ENCODE peak calls at places on chromosomes 13 and 19, in ten cellular contexts. C, H, U, T, Y, M, I, A, D and G are unnamed samples.

GRCh38 chr13:99496322-99497142 is 4.7 kb upstream of the TM9SF2 start:
- DNase-seq in C (peak), H (peak), U (peak), T (peak), Y (peak), M (peak), I (peak), A (peak), D (peak), G (no peak)

GRCh38 chr13:55577082-55577846 is 1563.5 kb upstream of the PRR20A start:
- DNase-seq in C (no peak), H (no peak), U (no peak), T (no peak), Y (no peak), M (no peak), I (no peak), A (no peak), D (no peak), G (no peak)

GRCh38 chr13:88648598-88649373 is 977.6 kb downstream of the SLITRK5 start:
- DNase-seq in C (no peak), H (no peak), U (no peak), T (no peak), Y (no peak), M (no peak), I (no peak), A (no peak), D (no peak), G (no peak)

GRCh38 chr19:50505856-50506611 is 5.0 kb downstream of the JOSD2 start:
- DNase-seq in C (peak), H (no peak), U (no peak), T (no peak), Y (peak), M (no peak), I (no peak), A (no peak), D (no peak), G (no peak)

GRCh38 chr19:38617764-38618589 is at the start of gene MAP4K1:
- DNase-seq in C (peak), H (peak), U (no peak), T (peak), Y (peak), M (no peak), I (peak), A (peak), D (peak), G (peak)

GRCh38 chr13:59701261-59701660 is 462.5 kb downstream of the DIAPH3 start:
- DNase-seq in C (no peak), H (no peak), U (no peak), T (no peak), Y (no peak), M (no peak), I (no peak), A (no peak), D (no peak), G (no peak)

GRCh38 chr13:60881507-60881906 is 484.5 kb downstream of the TDRD3 start:
- DNase-seq in C (no peak), H (no peak), U (no peak), T (no peak), Y (no peak), M (no peak), I (no peak), A (no peak), D (no peak), G (no peak)

GRCh38 chr19:35000647-35001501 is 751 bp downstream of the GRAMD1A start:
- DNase-seq in C (peak), H (peak), U (peak), T (no peak), Y (peak), M (peak), I (peak), A (no peak), D (no peak), G (no peak)

GRCh38 chr13:36998624-36999041 is 507 bp downstream of the ALG5 start:
- DNase-seq in C (peak), H (peak), U (no peak), T (peak), Y (peak), M (no peak), I (peak), A (no peak), D (no peak), G (peak)

GRCh38 chr13:51818771-51819511 is 15.0 kb upstream of the DHRS12 start:
- DNase-seq in C (no peak), H (no peak), U (no peak), T (no peak), Y (no peak), M (no peak), I (no peak), A (no peak), D (no peak), G (no peak)

GRCh38 chr19:15297416-15298224 is 34.7 kb downstream of the BRD4 start:
- DNase-seq in C (no peak), H (peak), U (no peak), T (no peak), Y (no peak), M (peak), I (no peak), A (no peak), D (no peak), G (no peak)

GRCh38 chr19:6803036-6803404 is 30.5 kb downstream of the VAV1 start:
- DNase-seq in C (no peak), H (peak), U (no peak), T (no peak), Y (no peak), M (no peak), I (peak), A (no peak), D (no peak), G (no peak)

GRCh38 chr19:49114630-49115363 is 627 bp downstream of the LIN7B start:
- DNase-seq in C (peak), H (peak), U (no peak), T (peak), Y (no peak), M (no peak), I (peak), A (peak), D (no peak), G (no peak)

GRCh38 chr19:3586124-3586626 is 897 bp downstream of the GIPC3 start:
- DNase-seq in C (no peak), H (no peak), U (no peak), T (no peak), Y (no peak), M (no peak), I (peak), A (no peak), D (no peak), G (no peak)

GRCh38 chr19:49793561-49793840 is 19.6 kb downstream of the FUZ start:
- DNase-seq in C (no peak), H (no peak), U (peak), T (no peak), Y (no peak), M (peak), I (peak), A (no peak), D (no peak), G (no peak)

GRCh38 chr13:114151565-114152284 is 19.3 kb upstream of the RASA3 start:
- DNase-seq in C (peak), H (no peak), U (peak), T (peak), Y (peak), M (no peak), I (peak), A (no peak), D (no peak), G (no peak)

GRCh38 chr13:25300861-25301346 is 521 bp upstream of the NUP58 start:
- DNase-seq in C (peak), H (peak), U (no peak), T (peak), Y (peak), M (no peak), I (no peak), A (peak), D (no peak), G (peak)

GRCh38 chr19:27774337-27774736 is 1438.6 kb downstream of the UQCRFS1 start:
- DNase-seq in C (no peak), H (no peak), U (no peak), T (no peak), Y (no peak), M (peak), I (peak), A (no peak), D (no peak), G (no peak)

GRCh38 chr19:39277598-39277997 is 9.4 kb downstream of the IFNL2 start:
- DNase-seq in C (no peak), H (no peak), U (no peak), T (peak), Y (peak), M (peak), I (no peak), A (no peak), D (no peak), G (no peak)

GRCh38 chr19:44807162-44807561 is 1.7 kb upstream of the BCAM start:
- DNase-seq in C (peak), H (peak), U (no peak), T (peak), Y (peak), M (peak), I (no peak), A (no peak), D (no peak), G (no peak)

GRCh38 chr13:73677041-73677589 is 457.1 kb downstream of the KLF12 start:
- DNase-seq in C (no peak), H (no peak), U (no peak), T (no peak), Y (no peak), M (peak), I (no peak), A (no peak), D (no peak), G (no peak)

GRCh38 chr13:73290844-73291243 is 232.0 kb downstream of the KLF5 start:
- DNase-seq in C (no peak), H (no peak), U (no peak), T (no peak), Y (no peak), M (no peak), I (no peak), A (no peak), D (no peak), G (no peak)

GRCh38 chr19:48501446-48501960 is 10.1 kb downstream of the LMTK3 start:
- DNase-seq in C (peak), H (peak), U (no peak), T (no peak), Y (no peak), M (no peak), I (no peak), A (no peak), D (no peak), G (no peak)

GRCh38 chr19:50203281-50204080 is at the start of gene MYH14:
- DNase-seq in C (peak), H (peak), U (no peak), T (peak), Y (peak), M (peak), I (no peak), A (peak), D (no peak), G (no peak)

GRCh38 chr19:28537079-28537478 is 675.9 kb downstream of the UQCRFS1 start:
- DNase-seq in C (no peak), H (no peak), U (no peak), T (no peak), Y (no peak), M (no peak), I (no peak), A (no peak), D (no peak), G (no peak)

GRCh38 chr19:36051236-36051635 is 2.8 kb downstream of the THAP8 start:
- DNase-seq in C (no peak), H (no peak), U (no peak), T (no peak), Y (no peak), M (peak), I (no peak), A (no peak), D (no peak), G (no peak)

GRCh38 chr19:13053761-13054604 is 48.7 kb downstream of the LYL1 start:
- DNase-seq in C (peak), H (peak), U (peak), T (peak), Y (peak), M (peak), I (no peak), A (peak), D (no peak), G (no peak)

GRCh38 chr19:13054605-13055212 is 47.9 kb downstream of the LYL1 start:
- DNase-seq in C (no peak), H (no peak), U (no peak), T (peak), Y (no peak), M (no peak), I (no peak), A (no peak), D (no peak), G (no peak)

GRCh38 chr19:13057147-13057572 is 45.5 kb downstream of the LYL1 start:
- DNase-seq in C (no peak), H (no peak), U (no peak), T (no peak), Y (no peak), M (no peak), I (no peak), A (peak), D (no peak), G (no peak)

GRCh38 chr19:13056052-13056660 is 46.5 kb downstream of the LYL1 start:
- DNase-seq in C (peak), H (no peak), U (peak), T (peak), Y (no peak), M (no peak), I (no peak), A (peak), D (no peak), G (no peak)

GRCh38 chr19:13055213-13056051 is 47.2 kb downstream of the LYL1 start:
- DNase-seq in C (no peak), H (peak), U (peak), T (peak), Y (no peak), M (no peak), I (no peak), A (peak), D (no peak), G (no peak)
- TF ChIP-seq POLR2A in C (no peak), H (peak), U (no peak), T (no peak), Y (no peak), M (no peak), I (no peak), A (no peak), D (no peak), G (no peak)

GRCh38 chr19:1244693-1245451 is 3.3 kb downstream of the ATP5F1D start:
- DNase-seq in C (peak), H (peak), U (peak), T (peak), Y (peak), M (no peak), I (no peak), A (peak), D (no peak), G (no peak)
- TF ChIP-seq POLR2A in C (peak), H (no peak), U (no peak), T (no peak), Y (no peak), M (no peak), I (no peak), A (no peak), D (no peak), G (no peak)

DNA sequence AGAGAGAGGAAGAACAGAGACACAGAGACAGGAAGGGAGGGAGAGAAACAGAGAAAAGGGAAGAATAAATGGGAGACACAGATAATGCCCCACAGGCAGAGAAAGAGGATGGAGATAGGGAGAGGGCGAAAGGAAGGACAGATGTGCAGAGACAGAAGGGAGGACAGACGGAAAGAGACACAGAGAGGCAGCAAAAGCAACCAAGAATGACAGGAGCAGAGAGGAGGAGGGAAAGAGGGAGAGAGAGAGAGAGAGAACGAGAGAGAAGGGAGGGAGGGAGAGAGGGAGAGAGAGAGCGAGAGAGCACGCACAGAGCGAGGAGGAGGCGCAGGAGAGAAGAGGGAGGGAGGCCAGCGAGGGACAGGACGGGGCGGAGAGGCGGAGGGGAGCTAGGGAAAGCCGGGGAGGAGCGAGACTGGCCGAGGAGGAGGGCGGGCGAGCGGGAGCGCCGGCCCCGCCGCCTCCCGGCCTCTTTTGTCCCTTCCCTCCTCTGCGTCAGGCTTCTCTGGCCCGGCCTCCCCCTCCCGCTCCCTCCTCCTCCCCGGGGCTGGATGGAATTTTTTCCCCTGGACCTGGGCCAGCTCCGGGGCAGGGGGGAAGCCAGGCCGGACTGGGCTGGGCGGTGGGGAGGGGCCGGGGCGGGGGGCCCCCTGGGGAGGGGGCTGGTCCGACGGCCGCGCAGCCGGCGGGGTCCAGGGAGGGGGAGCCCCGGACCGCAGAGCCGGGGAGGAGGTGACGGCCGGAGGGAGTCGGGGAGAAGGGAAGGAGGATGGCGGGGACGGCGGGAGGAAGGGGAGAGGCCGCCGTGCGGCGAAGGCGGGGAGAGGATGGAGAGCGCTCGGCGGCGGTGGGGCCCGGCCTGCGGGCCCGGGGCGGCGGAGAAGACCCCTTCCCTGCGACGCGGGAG is 4.2 kb upstream of the SPACA6 start:
- DNase-seq in C (peak), H (peak), U (peak), T (peak), Y (peak), M (peak), I (no peak), A (peak), D (no peak), G (no peak)
- TF ChIP-seq POLR2A in C (peak), H (peak), U (peak), T (no peak), Y (no peak), M (peak), I (no peak), A (peak), D (no peak), G (no peak)

DNA sequence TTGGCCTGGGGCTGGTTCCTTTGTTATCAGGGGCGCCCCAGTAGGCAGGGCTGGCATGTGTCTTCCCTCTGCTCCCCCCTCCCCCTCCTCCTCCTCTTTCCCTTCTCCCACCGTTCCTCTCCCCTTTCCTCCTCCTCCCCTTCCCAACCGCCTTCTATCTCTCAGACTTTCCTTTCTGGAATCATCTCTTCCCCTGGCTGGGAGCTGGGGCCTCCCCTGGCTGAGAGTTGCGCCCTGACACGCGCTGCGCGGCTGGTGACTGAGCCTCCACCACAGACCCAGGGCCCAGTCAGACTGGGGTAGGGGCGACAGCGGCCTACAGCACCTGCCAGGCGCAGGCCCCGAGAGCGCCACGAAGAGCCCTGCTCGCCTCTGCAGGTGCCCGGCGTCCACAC is 2.8 kb downstream of the PNMA8B start:
- DNase-seq in C (no peak), H (no peak), U (no peak), T (no peak), Y (no peak), M (no peak), I (no peak), A (no peak), D (no peak), G (no peak)
- TF ChIP-seq POLR2A in C (no peak), H (no peak), U (no peak), T (no peak), Y (no peak), M (no peak), I (no peak), A (no peak), D (no peak), G (no peak)